ENCODE peak calls at places on chromosomes 12 and 14, in five cellular contexts. A is breast epithelium, S is HCT116, H is stomach, T is endothelial cell of umbilical vein. X is an unnamed sample.

GRCh38 chr12:47273191-47273626 is 193.4 kb upstream of the AMIGO2 start:
- DNase-seq in S (no peak), H (no peak), A (no peak), T (peak), X (no peak)

GRCh38 chr12:113852695-113853490 is 113.2 kb downstream of the RBM19 start:
- DNase-seq in A (no peak), H (no peak), T (no peak), S (no peak), X (no peak)

GRCh38 chr14:67579040-67579439 is 21.0 kb downstream of the PIGH start:
- DNase-seq in H (no peak), T (no peak), S (no peak), A (no peak), X (no peak)

GRCh38 chr14:79062226-79062625 is 892.1 kb downstream of the NRXN3 start:
- DNase-seq in S (no peak), A (no peak), T (no peak), H (no peak), X (no peak)

GRCh38 chr12:29728033-29728432 is 55.7 kb downstream of the TMTC1 start:
- DNase-seq in A (no peak), T (no peak), H (no peak), S (no peak), X (no peak)

GRCh38 chr14:100017578-100017977 is 47.6 kb upstream of the EVL start:
- DNase-seq in T (peak), A (no peak), H (no peak), S (no peak), X (no peak)

GRCh38 chr14:71403673-71404072 is 496.4 kb downstream of the PCNX1 start:
- DNase-seq in A (no peak), T (no peak), H (no peak), S (peak), X (peak)

GRCh38 chr12:52032431-52032796 is 18.8 kb upstream of the NR4A1 start:
- DNase-seq in T (peak), A (peak), S (no peak), H (peak), X (no peak)

GRCh38 chr12:125287155-125287847 is 222.1 kb downstream of the AACS start:
- DNase-seq in S (no peak), A (no peak), H (no peak), T (no peak), X (no peak)

GRCh38 chr14:24280797-24281460 is 9.5 kb upstream of the RABGGTA start:
- DNase-seq in H (no peak), S (no peak), A (no peak), T (no peak), X (no peak)

GRCh38 chr14:24279301-24280186 is 8.1 kb upstream of the RABGGTA start:
- DNase-seq in S (no peak), T (no peak), H (no peak), A (no peak), X (peak)

GRCh38 chr14:24275524-24276139 is 4.2 kb upstream of the RABGGTA start:
- DNase-seq in A (no peak), H (no peak), T (no peak), S (no peak), X (no peak)

GRCh38 chr14:24274101-24274543 is 2.7 kb upstream of the RABGGTA start:
- DNase-seq in A (no peak), T (no peak), S (no peak), H (peak), X (peak)

GRCh38 chr14:24277606-24278321 is 6.4 kb upstream of the RABGGTA start:
- DNase-seq in A (no peak), H (no peak), S (no peak), T (no peak), X (peak)
- TF ChIP-seq POLR2AphosphoS5 in A (no peak), H (no peak), S (no peak), T (no peak), X (peak)

GRCh38 chr12:53750812-53751335 is 905 bp downstream of the CISTR start:
- DNase-seq in A (no peak), T (no peak), S (no peak), H (no peak), X (no peak)

GRCh38 chr12:53751336-53752191 is at the start of gene CISTR:
- DNase-seq in A (no peak), S (no peak), T (no peak), H (no peak), X (peak)

GRCh38 chr12:53752651-53753050 is 872 bp upstream of the CISTR start:
- DNase-seq in S (no peak), T (no peak), A (no peak), H (no peak), X (no peak)

GRCh38 chr12:53749986-53750811 is 1.6 kb downstream of the CISTR start:
- DNase-seq in A (no peak), T (no peak), H (no peak), S (no peak), X (no peak)

GRCh38 chr12:53752192-53752601 is 418 bp upstream of the CISTR start:
- DNase-seq in S (no peak), H (no peak), T (no peak), A (no peak), X (no peak)
- H3K4me3 ChIP-seq in S (no peak), H (peak), T (no peak), A (peak), X (no peak)

GRCh38 chr14:69363055-69363454 is 35.0 kb downstream of the ERH start:
- DNase-seq in A (no peak), T (no peak), S (no peak), H (no peak), X (no peak)
- TF ChIP-seq POLR2AphosphoS5 in A (no peak), T (no peak), S (no peak), H (no peak), X (no peak)

GRCh38 chr12:2937500-2937899 is 21.7 kb upstream of the TEAD4 start:
- DNase-seq in H (no peak), T (peak), A (no peak), S (no peak), X (no peak)
- H3K4me3 ChIP-seq in H (no peak), T (no peak), A (no peak), S (no peak), X (no peak)

GRCh38 chr14:102604183-102604582 is 11.7 kb downstream of the RCOR1 start:
- DNase-seq in T (no peak), H (no peak), S (no peak), A (no peak), X (no peak)
- TF ChIP-seq POLR2AphosphoS5 in T (no peak), H (no peak), S (no peak), A (no peak), X (no peak)

DNA sequence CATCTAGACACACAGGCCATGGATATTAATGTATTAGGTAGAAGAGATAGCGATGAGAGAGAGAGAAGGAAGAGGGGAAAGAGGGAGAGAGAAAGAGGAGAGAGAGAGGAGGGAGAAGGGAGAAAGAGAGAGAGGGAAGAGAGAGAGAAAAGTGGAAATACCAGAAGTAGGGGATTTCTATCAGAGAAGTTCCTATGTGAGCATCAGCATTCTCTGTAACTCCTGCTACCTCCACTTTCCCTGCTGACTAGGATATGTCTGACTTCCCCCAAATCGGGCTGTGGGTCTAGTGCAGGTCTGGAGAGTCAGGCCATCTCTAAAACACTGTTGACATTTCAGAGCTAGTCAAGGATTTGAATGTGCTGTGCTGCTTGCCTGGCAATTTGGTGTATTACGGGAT is 3.6 kb downstream of the ARHGDIB start:
- DNase-seq in H (no peak), S (no peak), T (no peak), A (no peak), X (peak)
- H3K4me3 ChIP-seq in H (peak), S (no peak), T (no peak), A (peak), X (peak)

DNA sequence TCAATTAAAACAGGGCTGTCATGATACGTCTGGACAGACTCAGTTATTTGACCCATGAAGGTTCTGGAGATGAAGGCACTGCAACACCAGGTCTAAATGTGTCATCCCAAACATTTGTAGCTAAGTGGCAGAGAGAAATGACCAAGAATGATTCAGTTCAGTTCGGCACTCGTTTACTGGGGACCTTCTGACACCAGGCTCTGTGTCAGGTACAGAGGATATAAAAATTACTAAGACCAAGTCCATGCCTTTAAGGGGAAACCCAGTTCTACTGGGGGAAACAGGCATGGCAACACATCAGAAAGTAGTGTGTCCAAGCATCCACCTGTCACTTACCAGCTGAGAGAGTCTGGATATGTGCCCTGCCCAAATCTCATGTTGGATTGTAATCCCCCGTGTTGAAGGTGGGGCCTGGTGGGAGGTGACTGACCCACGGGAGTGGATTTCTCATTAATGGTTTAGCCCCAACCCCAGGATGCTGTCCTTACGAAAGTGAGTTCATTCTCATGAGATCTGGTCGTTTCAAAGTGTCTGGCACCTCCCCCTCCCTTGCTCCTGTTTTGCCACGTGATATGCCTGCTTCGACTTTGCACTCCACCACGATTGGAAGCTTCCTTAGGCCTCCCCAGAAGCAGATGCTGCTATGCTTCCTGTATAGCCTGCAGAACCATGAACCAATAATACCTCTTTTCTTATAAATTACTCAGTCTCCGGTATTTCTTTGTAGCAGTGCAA is 41.9 kb upstream of the BCL2L14 start:
- DNase-seq in H (no peak), S (no peak), T (no peak), A (no peak), X (no peak)
- TF ChIP-seq POLR2AphosphoS5 in H (no peak), S (no peak), T (no peak), A (no peak), X (no peak)